ENCODE peak calls at places on chromosome 21, in six cellular contexts. R is PC-3, Z is GM23338, M is neural progenitor cell, B is SK-N-SH, I is GM23248. A is an unnamed sample.

GRCh38 chr21:37759777-37760176 is 156.5 kb downstream of the KCNJ6 start:
- DNase-seq in M (no peak), I (no peak), R (no peak), B (no peak), Z (no peak), A (no peak)

GRCh38 chr21:29704719-29705118 is 235.1 kb downstream of the GRIK1 start:
- DNase-seq in R (no peak), I (peak; percentile 4), Z (no peak), M (no peak), B (no peak), A (no peak)

GRCh38 chr21:36584980-36585940 is 105.3 kb upstream of the CLDN14 start:
- DNase-seq in I (no peak), M (no peak), R (peak; percentile 57), Z (peak; percentile 33), B (no peak), A (peak; percentile 48)

GRCh38 chr21:21232320-21232719 is 234.1 kb downstream of the NCAM2 start:
- DNase-seq in M (peak; percentile 42), R (peak; percentile 17), B (peak; percentile 10), I (peak; percentile 61), Z (peak; percentile 21), A (peak; percentile 46)

GRCh38 chr21:35548904-35549615 is 500.0 kb upstream of the RUNX1 start:
- DNase-seq in Z (no peak), M (no peak), I (no peak), B (no peak), R (peak; percentile 11), A (no peak)

GRCh38 chr21:16551101-16551695 is 821.4 kb downstream of the USP25 start:
- DNase-seq in B (no peak), I (peak; percentile 23), Z (peak; percentile 25), R (peak; percentile 28), M (peak; percentile 44), A (no peak)

GRCh38 chr21:44742418-44743153 is 31.2 kb upstream of the TSPEAR start:
- DNase-seq in I (peak; percentile 28), Z (no peak), B (no peak), M (no peak), R (peak; percentile 54), A (no peak)

GRCh38 chr21:37916795-37917142 is 512 bp upstream of the KCNJ6 start:
- DNase-seq in Z (peak; percentile 87), M (peak; percentile 85), I (peak; percentile 22), R (no peak), B (peak; percentile 57), A (no peak)

GRCh38 chr21:46160563-46161179 is 5.3 kb upstream of the FTCD start:
- DNase-seq in R (no peak), Z (no peak), I (no peak), B (peak; percentile 49), M (peak; percentile 10), A (no peak)

GRCh38 chr21:39625211-39625895 is 12.6 kb downstream of the B3GALT5 start:
- DNase-seq in M (no peak), R (no peak), B (no peak), Z (no peak), I (no peak), A (no peak)

GRCh38 chr21:40846566-40847411 is at the start of gene DSCAM:
- DNase-seq in I (no peak), R (no peak), Z (peak; percentile 41), M (peak; percentile 81), B (peak; percentile 57), A (no peak)

GRCh38 chr21:40841524-40842196 is 5.3 kb downstream of the DSCAM start:
- DNase-seq in M (peak; percentile 85), Z (peak; percentile 61), I (no peak), B (peak; percentile 81), R (peak; percentile 57), A (peak; percentile 98)

GRCh38 chr21:45250914-45251634 is 36.6 kb downstream of the POFUT2 start:
- DNase-seq in B (peak; percentile 2), I (no peak), M (no peak), Z (no peak), R (no peak), A (no peak)

GRCh38 chr21:46385846-46386725 is 62.1 kb downstream of the PCNT start:
- DNase-seq in R (no peak), I (no peak), B (peak; percentile 89), Z (no peak), M (no peak), A (no peak)

GRCh38 chr21:44618909-44619308 is 7.0 kb downstream of the KRTAP10-8 start:
- DNase-seq in M (no peak), B (no peak), I (no peak), R (peak; percentile 19), Z (no peak), A (no peak)

GRCh38 chr21:30249936-30250335 is 32.8 kb downstream of the KRTAP24-1 start:
- DNase-seq in I (no peak), Z (no peak), R (no peak), M (no peak), B (no peak), A (no peak)

GRCh38 chr21:16082038-16082816 is 352.4 kb downstream of the USP25 start:
- DNase-seq in B (no peak), Z (peak; percentile 47), R (peak; percentile 60), I (peak; percentile 72), M (peak; percentile 29), A (peak; percentile 50)

GRCh38 chr21:38289697-38290096 is 32.9 kb downstream of the KCNJ15 start:
- DNase-seq in R (peak; percentile 91), M (no peak), I (peak; percentile 98), Z (no peak), B (no peak), A (no peak)

GRCh38 chr21:44701541-44701940 is 4.6 kb downstream of the KRTAP10-12 start:
- DNase-seq in M (no peak), B (peak; percentile 20), I (no peak), Z (no peak), R (no peak), A (no peak)

GRCh38 chr21:31185663-31186062 is 147.4 kb upstream of the KRTAP19-8 start:
- DNase-seq in B (no peak), M (no peak), Z (no peak), R (no peak), I (no peak), A (no peak)

GRCh38 chr21:46211786-46212720 is 16.5 kb downstream of the LSS start:
- DNase-seq in I (peak; percentile 59), Z (no peak), R (peak; percentile 43), B (no peak), M (no peak), A (no peak)

DNA sequence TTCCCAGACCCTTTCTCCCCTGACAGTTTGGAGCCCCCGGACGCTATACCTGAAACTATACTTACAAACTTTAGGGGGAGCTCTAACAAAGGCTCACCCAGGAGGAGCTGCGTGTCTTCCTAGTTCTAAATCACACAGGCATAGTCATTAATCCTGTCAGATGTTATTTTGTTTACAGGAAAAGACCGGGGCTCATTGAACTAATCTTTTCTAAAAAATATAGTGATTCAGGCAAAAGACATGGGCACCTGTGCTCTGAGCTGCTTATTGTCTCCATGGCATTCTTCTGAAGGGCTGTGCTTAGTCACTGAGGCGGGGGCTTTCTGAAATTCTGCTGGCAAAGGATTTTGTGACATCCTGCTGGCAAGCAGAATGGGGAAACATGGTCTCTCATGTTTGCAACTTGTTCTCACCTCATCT is 1577.0 kb downstream of the NCAM2 start:
- DNase-seq in R (peak; percentile 47), M (peak; percentile 71), Z (peak; percentile 72), B (peak; percentile 71), I (no peak), A (peak; percentile 48)
- H2AFZ ChIP-seq in R (peak overlapping the region; percentile 86), M (peak overlapping the region; percentile 85), Z (no peak overlapping the region), B (no peak overlapping the region), I (no peak overlapping the region), A (peak overlapping the region; percentile 43)

DNA sequence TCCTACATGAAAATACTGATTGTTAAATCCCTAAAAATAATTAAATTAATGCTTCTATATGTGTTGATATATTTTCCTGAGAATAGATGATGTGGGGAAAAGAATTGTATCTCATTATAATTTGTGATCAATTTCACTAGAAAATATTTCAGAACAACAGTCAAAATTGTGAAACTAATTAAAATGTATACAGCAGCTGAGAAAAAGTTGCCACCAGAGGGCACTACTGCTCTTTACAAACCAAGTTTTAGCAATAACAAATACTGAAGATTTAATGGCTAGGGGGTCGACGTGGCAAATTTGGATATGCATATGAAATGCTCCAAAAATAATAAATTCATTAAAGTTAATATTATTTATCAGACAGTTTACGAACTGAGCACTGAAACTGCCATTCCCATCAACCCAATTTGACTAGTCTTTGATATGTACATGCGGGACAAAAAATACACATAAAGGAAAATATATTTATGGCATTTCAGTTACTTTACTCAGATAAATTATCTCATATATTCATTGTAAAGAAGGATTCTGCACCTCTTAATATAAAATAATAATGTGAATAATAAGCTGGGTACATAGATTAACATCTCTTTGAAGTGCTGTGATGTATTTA is 96.3 kb upstream of the TMPRSS15 start:
- DNase-seq in M (peak; percentile 73), B (peak; percentile 3), R (peak; percentile 69), Z (peak; percentile 78), I (peak; percentile 42), A (peak; percentile 73)
- TF ChIP-seq EZH2phosphoT487 in M (no peak), B (no peak), R (no peak), Z (no peak), I (no peak), A (no peak)

GRCh38 chr21:34006603-34007168 is 66.7 kb upstream of the MRPS6 start:
- DNase-seq in M (no peak), I (no peak), R (no peak), B (no peak), Z (no peak), A (no peak)

GRCh38 chr21:33998809-33999208 is 74.6 kb upstream of the MRPS6 start:
- DNase-seq in M (no peak), I (no peak), Z (no peak), B (no peak), R (no peak), A (no peak)

GRCh38 chr21:34004984-34005383 is 68.4 kb upstream of the MRPS6 start:
- DNase-seq in Z (no peak), I (no peak), M (no peak), R (no peak), B (no peak), A (no peak)

GRCh38 chr21:34004013-34004938 is 69.1 kb upstream of the MRPS6 start:
- DNase-seq in I (peak; percentile 35), Z (no peak), B (no peak), M (no peak), R (no peak), A (no peak)

GRCh38 chr21:34003428-34003827 is 70.0 kb upstream of the MRPS6 start:
- DNase-seq in R (no peak), M (no peak), B (no peak), Z (no peak), I (no peak), A (no peak)
- H3F3A ChIP-seq in R (no peaks in the 10 kb centered on the region), M (no peaks in the 10 kb centered on the region), B (no peaks in the 10 kb centered on the region), Z (no peaks in the 10 kb centered on the region), I (peaks cover 10% of the 10 kb centered on the region), A (no peaks in the 10 kb centered on the region)

GRCh38 chr21:33124879-33125278 is 54.9 kb downstream of the OLIG1 start:
- DNase-seq in R (no peak), M (no peak), Z (no peak), I (no peak), B (no peak), A (no peak)
- H2AFZ ChIP-seq in R (no peak overlapping the region), M (no peak overlapping the region), Z (no peak overlapping the region), I (no peak overlapping the region), B (no peak overlapping the region), A (no peak overlapping the region)